ENCODE peak calls at places on chromosomes 4 and X, in five cellular contexts. C is Calu3, H is astrocyte, E is T-helper 9 cell, S is amygdala. U is an unnamed sample.

GRCh38 chr4:152936446-152937279 is 540 bp downstream of the FHDC1 start:
- DNase-seq in C (peak), H (peak), E (peak), S (no peak), U (no peak)

GRCh38 chr4:164396439-164396838 is 357.5 kb upstream of the SMIM31 start:
- DNase-seq in C (no peak), H (peak), E (no peak), S (no peak), U (peak)

GRCh38 chr4:89765966-89766365 is 71.0 kb downstream of the SNCA start:
- DNase-seq in C (no peak), H (peak), E (no peak), S (no peak), U (peak)

GRCh38 chr4:56086561-56086960 is 137.8 kb downstream of the CEP135 start:
- DNase-seq in C (no peak), H (no peak), E (no peak), S (no peak), U (no peak)

GRCh38 chr4:147361726-147362125 is 119.2 kb upstream of the EDNRA start:
- DNase-seq in C (peak), H (peak), E (no peak), S (no peak), U (peak)

GRCh38 chr4:90174622-90175023 is 47.4 kb downstream of the CCSER1 start:
- DNase-seq in C (peak), H (no peak), E (no peak), S (no peak), U (peak)

GRCh38 chrX:39492495-39493162 is 605.1 kb downstream of the BCOR start:
- DNase-seq in C (no peak), H (no peak), E (no peak), S (no peak), U (peak)

GRCh38 chr4:30866444-30866843 is 146.3 kb downstream of the PCDH7 start:
- DNase-seq in C (no peak), H (peak), E (no peak), S (no peak), U (no peak)

GRCh38 chrX:38862100-38862499 is 60.8 kb downstream of the MID1IP1 start:
- DNase-seq in C (no peak), H (no peak), E (no peak), S (no peak), U (no peak)

GRCh38 chrX:123920065-123920785 is 41.3 kb upstream of the STAG2 start:
- DNase-seq in C (no peak), H (peak), E (no peak), S (no peak), U (peak)

GRCh38 chr4:6347511-6348045 is 77.9 kb downstream of the WFS1 start:
- DNase-seq in C (no peak), H (no peak), E (no peak), S (no peak), U (no peak)

GRCh38 chr4:123299212-123299651 is 97.4 kb upstream of the SPRY1 start:
- DNase-seq in C (no peak), H (peak), E (no peak), S (no peak), U (peak)

GRCh38 chr4:185358514-185359433 is 37.0 kb downstream of the LRP2BP start:
- DNase-seq in C (peak), H (peak), E (no peak), S (no peak), U (peak)

GRCh38 chr4:40289366-40290188 is 45.6 kb upstream of the CHRNA9 start:
- DNase-seq in C (no peak), H (peak), E (no peak), S (peak), U (peak)

GRCh38 chr4:90095000-90095399 is 32.2 kb upstream of the CCSER1 start:
- DNase-seq in C (no peak), H (no peak), E (no peak), S (no peak), U (no peak)

GRCh38 chr4:25654031-25654970 is 1.4 kb upstream of the SLC34A2 start:
- DNase-seq in C (peak), H (peak), E (no peak), S (no peak), U (no peak)

GRCh38 chr4:26804451-26804850 is 56.2 kb upstream of the STIM2 start:
- DNase-seq in C (no peak), H (no peak), E (no peak), S (no peak), U (no peak)

GRCh38 chr4:7201351-7202305 is 9.3 kb downstream of the SORCS2 start:
- DNase-seq in C (no peak), H (peak), E (no peak), S (no peak), U (no peak)

GRCh38 chr4:127732623-127733199 is 2.5 kb downstream of the SLC25A31 start:
- DNase-seq in C (peak), H (peak), E (no peak), S (no peak), U (peak)

GRCh38 chr4:3640587-3640962 is 108.4 kb upstream of the LRPAP1 start:
- DNase-seq in C (no peak), H (no peak), E (no peak), S (no peak), U (no peak)

GRCh38 chr4:85708468-85708867 is 233.5 kb downstream of the ARHGAP24 start:
- DNase-seq in C (no peak), H (no peak), E (no peak), S (no peak), U (no peak)

GRCh38 chrX:154459843-154460242 is 1.8 kb downstream of the PLXNA3 start:
- DNase-seq in C (no peak), H (no peak), E (no peak), S (no peak), U (no peak)